ENCODE peak calls at places on chromosomes 5 and 9, in four cellular contexts. W, R, Z and M are unnamed samples.

GRCh38 chr9:103802068-103802467 is 292.0 kb upstream of the SMC2 start:
- DNase-seq in Z (no peak), W (no peak), R (no peak), M (no peak)

GRCh38 chr9:125878241-125878640 is 131.1 kb downstream of the PBX3 start:
- DNase-seq in W (no peak), R (no peak), Z (no peak), M (no peak)

GRCh38 chr5:539469-540214 is 15.4 kb upstream of the SLC9A3 start:
- DNase-seq in Z (no peak), R (no peak), W (no peak), M (no peak)

GRCh38 chr9:34457266-34458012 is 931 bp downstream of the FAM219A start:
- DNase-seq in W (peak), R (no peak), Z (no peak), M (peak)

GRCh38 chr5:145984072-145984471 is 47.7 kb downstream of the SH3RF2 start:
- DNase-seq in W (no peak), Z (no peak), R (no peak), M (no peak)

GRCh38 chr5:174837919-174838902 is 113.8 kb downstream of the MSX2 start:
- DNase-seq in R (no peak), W (peak), Z (no peak), M (peak)

GRCh38 chr5:58759745-58760144 is 176.9 kb downstream of the RAB3C start:
- DNase-seq in W (no peak), Z (peak), R (no peak), M (no peak)

GRCh38 chr5:143195496-143195895 is 208.0 kb downstream of the NR3C1 start:
- DNase-seq in W (no peak), R (no peak), Z (no peak), M (no peak)

GRCh38 chr9:131676431-131676972 is 63.4 kb downstream of the RAPGEF1 start:
- DNase-seq in Z (peak), R (no peak), W (no peak), M (no peak)

GRCh38 chr5:130571076-130571475 is 594.0 kb downstream of the HINT1 start:
- DNase-seq in R (no peak), Z (no peak), W (no peak), M (no peak)

GRCh38 chr9:121637441-121638222 is 13.8 kb upstream of the DAB2IP start:
- DNase-seq in R (no peak), W (no peak), Z (no peak), M (no peak)

GRCh38 chr5:92580814-92581213 is 1000.2 kb downstream of the NR2F1-AS1 start:
- DNase-seq in R (no peak), Z (no peak), W (no peak), M (no peak)

GRCh38 chr5:1380910-1381309 is 36.0 kb upstream of the CLPTM1L start:
- DNase-seq in Z (no peak), W (no peak), R (no peak), M (no peak)

GRCh38 chr5:14871084-14871572 is 450 bp downstream of the ANKH start:
- DNase-seq in Z (no peak), W (no peak), R (no peak), M (peak)

GRCh38 chr9:123927625-123928308 is 2.2 kb downstream of the DENND1A start:
- DNase-seq in R (no peak), W (no peak), Z (peak), M (no peak)

GRCh38 chr5:167902298-167902697 is 389.1 kb upstream of the WWC1 start:
- DNase-seq in R (no peak), W (no peak), Z (no peak), M (no peak)

DNA sequence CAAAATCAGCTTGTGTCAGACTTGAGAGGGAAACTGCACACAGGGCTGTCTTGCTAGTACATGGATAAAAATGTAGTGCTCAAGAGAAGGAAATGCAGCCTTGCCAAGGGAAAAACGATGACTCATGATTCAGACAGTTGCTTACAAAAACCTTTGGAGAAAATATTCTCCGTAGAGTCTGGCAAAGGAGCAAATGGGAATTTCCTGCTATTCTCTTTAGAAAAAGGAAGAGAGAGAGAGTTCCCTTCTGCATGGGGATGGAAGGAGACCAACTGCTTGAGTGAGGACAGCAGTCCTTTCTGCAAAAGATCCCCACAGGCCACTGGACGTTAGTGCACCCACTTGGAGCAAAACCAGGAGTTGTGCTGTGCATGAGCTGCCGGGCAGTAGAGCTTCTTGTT is 7.6 kb downstream of the IFNB1 start:
- DNase-seq in W (no peak), Z (no peak), R (no peak), M (peak)
- TF ChIP-seq BHLHE40 in W (no peak), Z (no peak), R (no peak), M (no peak)

GRCh38 chr5:76960004-76960625 is 7.3 kb downstream of the CRHBP start:
- DNase-seq in Z (no peak), W (no peak), R (no peak), M (peak)
- TF ChIP-seq TARDBP in Z (no peak), W (no peak), R (no peak), M (no peak)

GRCh38 chr5:31120642-31120948 is 72.9 kb upstream of the CDH6 start:
- DNase-seq in Z (no peak), W (no peak), R (no peak), M (no peak)

GRCh38 chr5:31121224-31121623 is 72.3 kb upstream of the CDH6 start:
- DNase-seq in W (no peak), R (no peak), Z (no peak), M (no peak)

GRCh38 chr5:31124906-31125305 is 68.6 kb upstream of the CDH6 start:
- DNase-seq in W (no peak), Z (no peak), R (no peak), M (no peak)

GRCh38 chr5:31124026-31124425 is 69.5 kb upstream of the CDH6 start:
- DNase-seq in Z (no peak), R (no peak), W (no peak), M (no peak)

DNA sequence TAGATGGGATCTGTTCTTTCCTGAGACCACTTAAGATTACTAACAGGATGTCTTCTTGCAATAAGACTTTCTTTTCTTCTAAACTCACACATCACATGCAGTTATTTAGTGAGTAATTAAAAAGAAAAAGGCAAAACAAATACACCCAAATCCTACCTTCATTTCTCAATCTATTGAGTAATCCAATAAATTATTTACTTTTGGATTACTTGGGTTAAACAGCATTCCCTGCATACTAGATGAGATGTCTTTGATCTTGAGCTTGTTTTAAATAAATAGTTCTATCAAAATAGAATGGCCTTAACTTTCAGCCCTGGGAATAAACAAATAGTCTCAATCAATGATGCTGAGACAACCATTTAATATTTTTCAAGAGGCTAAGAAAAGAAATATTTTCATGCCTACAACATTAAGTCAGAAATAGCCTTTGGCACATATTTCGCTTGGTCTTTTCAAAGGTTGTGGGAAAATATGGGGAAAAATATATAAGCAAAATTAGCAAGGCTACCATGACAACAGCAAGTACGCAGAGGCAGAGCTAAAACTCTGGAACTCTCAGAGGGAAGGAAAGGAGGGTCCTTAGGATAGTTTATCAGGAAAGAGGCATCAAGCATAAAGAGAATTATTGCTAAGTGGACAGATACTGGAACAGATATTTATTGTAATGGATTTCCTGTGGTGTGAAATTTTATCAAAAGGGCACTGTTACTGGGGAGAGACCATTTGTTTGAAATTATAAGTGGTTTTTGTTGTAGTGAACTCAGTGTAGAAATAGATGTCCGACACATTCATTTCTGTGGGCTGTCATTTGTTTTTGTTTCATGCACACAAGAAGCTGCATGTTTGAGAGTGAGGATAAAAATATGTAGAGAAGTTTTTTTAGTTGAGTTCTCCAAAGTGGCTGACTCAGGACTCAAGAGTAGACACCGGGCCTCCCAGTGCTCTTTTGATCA is 70.2 kb upstream of the CDH6 start:
- DNase-seq in Z (no peak), W (no peak), R (no peak), M (no peak)
- TF ChIP-seq BHLHE40 in Z (no peak), W (no peak), R (no peak), M (no peak)

DNA sequence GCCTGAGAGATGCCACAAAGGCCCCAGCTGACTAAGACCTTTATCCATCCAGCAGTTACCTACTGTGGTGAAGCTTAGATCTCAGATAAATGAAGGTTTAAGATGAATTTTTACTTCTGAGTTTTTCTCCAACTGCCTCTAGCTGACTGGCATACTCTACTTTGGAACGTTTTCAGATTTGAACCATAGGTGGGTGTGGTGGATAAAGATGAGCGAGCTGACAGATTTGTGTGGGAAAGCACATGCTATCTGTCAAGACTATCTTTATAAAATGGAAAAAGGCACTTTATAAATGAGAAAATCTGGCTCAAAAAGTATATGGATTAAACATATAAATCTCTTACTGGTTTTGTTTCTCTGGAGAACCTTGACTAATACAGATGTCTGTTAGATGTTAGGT is 160.8 kb downstream of the MCTP1 start:
- DNase-seq in Z (no peak), R (no peak), W (no peak), M (no peak)
- TF ChIP-seq TARDBP in Z (no peak), R (no peak), W (no peak), M (no peak)

DNA sequence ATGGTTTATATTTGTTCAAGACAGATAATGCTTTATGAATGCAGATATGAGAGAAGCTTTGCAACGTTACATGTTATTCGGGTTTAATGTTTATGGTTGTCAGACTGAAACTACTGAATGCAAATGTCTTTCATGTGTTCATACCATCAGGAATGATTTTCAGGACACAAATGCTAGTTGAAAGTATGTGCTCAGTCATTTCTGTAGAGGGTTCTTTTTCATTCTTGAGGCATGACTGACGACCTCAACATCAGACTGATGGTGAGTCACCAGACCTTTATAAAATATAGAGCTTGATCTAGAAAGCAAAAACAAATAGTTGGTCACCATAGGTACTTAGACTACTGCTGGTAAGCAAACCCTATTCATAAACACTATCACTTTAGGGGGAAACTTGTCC is 287.3 kb upstream of the NUDT12 start:
- DNase-seq in W (no peak), Z (peak), R (no peak), M (no peak)
- TF ChIP-seq BHLHE40 in W (no peak), Z (no peak), R (no peak), M (no peak)

GRCh38 chr5:140251527-140251973 is 51.4 kb downstream of the PFDN1 start:
- DNase-seq in Z (peak), W (no peak), R (no peak), M (no peak)
- TF ChIP-seq TARDBP in Z (no peak), W (no peak), R (no peak), M (no peak)

GRCh38 chr5:33465120-33465519 is 24.4 kb downstream of the TARS1 start:
- DNase-seq in Z (no peak), R (no peak), W (no peak), M (no peak)

GRCh38 chr5:33457817-33458216 is 17.1 kb downstream of the TARS1 start:
- DNase-seq in R (no peak), Z (no peak), W (no peak), M (no peak)

GRCh38 chr5:33457124-33457523 is 16.4 kb downstream of the TARS1 start:
- DNase-seq in Z (no peak), W (no peak), R (no peak), M (no peak)

GRCh38 chr5:33462456-33462855 is 21.7 kb downstream of the TARS1 start:
- DNase-seq in W (no peak), R (no peak), Z (no peak), M (no peak)

DNA sequence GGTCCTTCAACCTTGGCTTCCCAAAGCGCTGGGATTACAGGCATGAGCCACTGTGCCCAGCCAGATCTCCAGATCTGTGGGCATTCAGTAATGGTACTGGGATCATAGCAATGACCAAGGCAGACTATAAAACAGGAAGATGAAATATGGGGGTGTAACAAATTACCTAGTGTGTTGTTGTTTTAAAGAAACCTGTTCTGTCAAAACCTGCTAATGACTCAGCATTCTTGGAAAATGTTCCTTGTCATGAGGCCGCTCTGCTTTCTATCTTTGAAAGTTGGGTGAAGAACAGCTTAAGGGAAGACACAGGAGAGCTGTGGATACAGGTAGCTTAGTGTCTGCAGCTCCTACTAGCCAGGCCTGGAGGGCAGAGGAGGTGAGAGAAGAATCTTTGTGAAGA is 19.4 kb downstream of the TARS1 start:
- DNase-seq in R (no peak), Z (no peak), W (no peak), M (no peak)
- TF ChIP-seq BHLHE40 in R (no peak), Z (no peak), W (no peak), M (no peak)

GRCh38 chr9:35905912-35906679 is at the start of gene HRCT1:
- DNase-seq in R (peak), Z (no peak), W (no peak), M (no peak)
- TF ChIP-seq TARDBP in R (peak), Z (no peak), W (no peak), M (no peak)

GRCh38 chr9:127112683-127113539 is 9.5 kb downstream of the ANGPTL2 start:
- DNase-seq in R (no peak), W (no peak), Z (no peak), M (no peak)

GRCh38 chr9:127113540-127113928 is 8.9 kb downstream of the ANGPTL2 start:
- DNase-seq in R (no peak), Z (no peak), W (no peak), M (no peak)

GRCh38 chr9:127109212-127109711 is 13.2 kb downstream of the ANGPTL2 start:
- DNase-seq in R (peak), W (no peak), Z (no peak), M (no peak)

GRCh38 chr9:127114606-127115005 is 7.8 kb downstream of the ANGPTL2 start:
- DNase-seq in Z (no peak), W (no peak), R (no peak), M (no peak)

GRCh38 chr9:127112056-127112455 is 10.4 kb downstream of the ANGPTL2 start:
- DNase-seq in Z (no peak), R (no peak), W (peak), M (peak)
- TF ChIP-seq BHLHE40 in Z (no peak), R (no peak), W (no peak), M (no peak)

DNA sequence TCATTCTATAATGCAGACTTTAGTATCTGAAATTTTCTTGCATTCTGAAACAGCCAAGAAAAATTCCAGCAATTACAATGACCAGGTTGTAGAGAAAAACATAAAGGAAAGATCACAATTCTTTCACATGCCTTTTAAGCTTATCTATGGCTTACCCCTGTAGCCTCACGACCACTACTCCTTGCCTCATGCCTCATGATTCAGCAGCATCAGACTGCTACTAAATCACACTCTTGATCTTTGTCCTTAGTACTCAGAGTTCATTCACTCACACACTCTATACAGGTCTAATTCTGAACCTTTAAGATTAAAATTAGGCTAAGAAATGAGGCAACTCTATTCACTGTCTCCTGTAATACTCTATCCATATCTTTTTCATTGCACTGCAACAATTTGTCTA is 415.1 kb downstream of the MLLT3 start:
- DNase-seq in Z (no peak), R (no peak), W (no peak), M (no peak)
- TF ChIP-seq TARDBP in Z (no peak), R (no peak), W (no peak), M (no peak)